ENCODE peak calls at places on chromosomes 12 and 14, in seven cellular contexts. One of them, this sample, is unnamed.

GRCh38 chr12:20264608-20265114 is 103.7 kb upstream of the PDE3A start:
- DNase-seq in body of pancreas: no peak
- DNase-seq in IMR-90: peak; percentile 6
- DNase-seq in cardiac fibroblast: peak; percentile 24
- DNase-seq in lung: no peak
- DNase-seq in epithelial cell of esophagus: no peak
- DNase-seq in GM23338: peak; percentile 92
- DNase-seq in this sample: no peak

GRCh38 chr14:103030741-103031565 is 26.4 kb downstream of the CDC42BPB start:
- DNase-seq in epithelial cell of esophagus: no peak
- DNase-seq in cardiac fibroblast: no peak
- DNase-seq in body of pancreas: no peak
- DNase-seq in IMR-90: peak; percentile 25
- DNase-seq in GM23338: no peak
- DNase-seq in lung: no peak
- DNase-seq in this sample: no peak

GRCh38 chr12:6827982-6828670 is at the start of gene P3H3:
- DNase-seq in IMR-90: peak; percentile 47
- DNase-seq in cardiac fibroblast: peak; percentile 50
- DNase-seq in lung: no peak
- DNase-seq in epithelial cell of esophagus: peak; percentile 48
- DNase-seq in body of pancreas: no peak
- DNase-seq in GM23338: peak; percentile 86
- DNase-seq in this sample: no peak

GRCh38 chr12:4036872-4037271 is 163.7 kb upstream of the PARP11 start:
- DNase-seq in lung: no peak
- DNase-seq in body of pancreas: no peak
- DNase-seq in epithelial cell of esophagus: peak; percentile 62
- DNase-seq in IMR-90: no peak
- DNase-seq in GM23338: no peak
- DNase-seq in cardiac fibroblast: no peak
- DNase-seq in this sample: no peak

GRCh38 chr14:51089278-51089677 is 5.6 kb downstream of the TRIM9 start:
- DNase-seq in GM23338: no peak
- DNase-seq in cardiac fibroblast: no peak
- DNase-seq in IMR-90: no peak
- DNase-seq in epithelial cell of esophagus: no peak
- DNase-seq in body of pancreas: no peak
- DNase-seq in lung: no peak
- DNase-seq in this sample: no peak

GRCh38 chr12:121214855-121215745 is 5.2 kb downstream of the P2RX4 start:
- DNase-seq in cardiac fibroblast: peak; percentile 90
- DNase-seq in IMR-90: peak; percentile 97
- DNase-seq in lung: no peak
- DNase-seq in epithelial cell of esophagus: peak; percentile 92
- DNase-seq in GM23338: no peak
- DNase-seq in body of pancreas: peak; percentile 59
- DNase-seq in this sample: peak; percentile 56

GRCh38 chr12:223751-224240 is 9.8 kb upstream of the SLC6A12 start:
- DNase-seq in lung: no peak
- DNase-seq in cardiac fibroblast: no peak
- DNase-seq in IMR-90: no peak
- DNase-seq in body of pancreas: no peak
- DNase-seq in GM23338: no peak
- DNase-seq in epithelial cell of esophagus: no peak
- DNase-seq in this sample: no peak

GRCh38 chr14:95314609-95315008 is 5.1 kb downstream of the CLMN start:
- DNase-seq in body of pancreas: no peak
- DNase-seq in IMR-90: no peak
- DNase-seq in epithelial cell of esophagus: peak; percentile 88
- DNase-seq in cardiac fibroblast: peak; percentile 52
- DNase-seq in lung: no peak
- DNase-seq in GM23338: no peak
- DNase-seq in this sample: peak; percentile 22

GRCh38 chr12:95838125-95838524 is 20.6 kb upstream of the SNRPF start:
- DNase-seq in epithelial cell of esophagus: peak; percentile 10
- DNase-seq in lung: peak; percentile 65
- DNase-seq in cardiac fibroblast: peak; percentile 55
- DNase-seq in IMR-90: peak; percentile 72
- DNase-seq in GM23338: no peak
- DNase-seq in body of pancreas: no peak
- DNase-seq in this sample: no peak

GRCh38 chr12:79522657-79523386 is 167.9 kb downstream of the PAWR start:
- DNase-seq in lung: no peak
- DNase-seq in GM23338: peak; percentile 60
- DNase-seq in body of pancreas: no peak
- DNase-seq in epithelial cell of esophagus: no peak
- DNase-seq in IMR-90: no peak
- DNase-seq in cardiac fibroblast: no peak
- DNase-seq in this sample: no peak

GRCh38 chr14:77556946-77557345 is 58.3 kb upstream of the ISM2 start:
- DNase-seq in GM23338: no peak
- DNase-seq in body of pancreas: no peak
- DNase-seq in cardiac fibroblast: no peak
- DNase-seq in epithelial cell of esophagus: no peak
- DNase-seq in IMR-90: no peak
- DNase-seq in lung: no peak
- DNase-seq in this sample: no peak

GRCh38 chr14:67577181-67577580 is 22.9 kb downstream of the PIGH start:
- DNase-seq in body of pancreas: no peak
- DNase-seq in lung: no peak
- DNase-seq in GM23338: no peak
- DNase-seq in epithelial cell of esophagus: no peak
- DNase-seq in IMR-90: no peak
- DNase-seq in cardiac fibroblast: no peak
- DNase-seq in this sample: no peak

GRCh38 chr14:56878766-56879165 is 68.5 kb upstream of the OTX2 start:
- DNase-seq in cardiac fibroblast: no peak
- DNase-seq in lung: no peak
- DNase-seq in GM23338: no peak
- DNase-seq in body of pancreas: no peak
- DNase-seq in epithelial cell of esophagus: no peak
- DNase-seq in IMR-90: no peak
- DNase-seq in this sample: no peak

GRCh38 chr14:99899578-99900178 is 106.5 kb downstream of the EML1 start:
- DNase-seq in lung: no peak
- DNase-seq in cardiac fibroblast: peak; percentile 59
- DNase-seq in epithelial cell of esophagus: peak; percentile 32
- DNase-seq in IMR-90: peak; percentile 47
- DNase-seq in body of pancreas: no peak
- DNase-seq in GM23338: peak; percentile 65
- DNase-seq in this sample: no peak

DNA sequence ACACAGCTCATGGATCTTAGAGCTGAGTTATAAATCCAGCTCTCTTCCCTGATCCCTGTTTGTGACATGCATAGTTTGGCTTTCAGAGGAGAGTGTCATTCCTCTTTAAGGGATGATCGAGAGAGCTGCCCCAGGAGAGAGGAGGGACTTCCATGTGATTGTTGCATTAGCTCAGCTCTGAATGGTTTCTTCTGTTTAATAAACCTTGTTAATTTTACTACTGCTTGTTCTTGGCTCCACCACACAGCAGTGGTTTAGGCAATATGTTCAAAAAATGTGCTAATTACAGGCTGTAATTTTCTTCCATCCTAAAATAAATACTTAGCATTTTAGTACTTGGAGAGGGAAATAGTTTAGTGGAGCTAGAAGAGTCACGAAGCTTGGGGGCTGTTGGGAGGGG is 152.5 kb downstream of the C12orf75 start:
- DNase-seq in IMR-90: no peak
- DNase-seq in cardiac fibroblast: no peak
- DNase-seq in GM23338: no peak
- DNase-seq in epithelial cell of esophagus: no peak
- DNase-seq in lung: no peak
- DNase-seq in body of pancreas: no peak
- DNase-seq in this sample: no peak
- H3K4me3 ChIP-seq in IMR-90: no peak overlapping the region
- H3K4me3 ChIP-seq in cardiac fibroblast: no peak overlapping the region
- H3K4me3 ChIP-seq in GM23338: no peak overlapping the region
- H3K4me3 ChIP-seq in epithelial cell of esophagus: no peak overlapping the region
- H3K4me3 ChIP-seq in lung: no peak overlapping the region
- H3K4me3 ChIP-seq in body of pancreas: no peak overlapping the region
- H3K4me3 ChIP-seq in this sample: no peak overlapping the region

GRCh38 chr14:59189281-59189821 is 884 bp downstream of the DAAM1 start:
- DNase-seq in cardiac fibroblast: peak; percentile 35
- DNase-seq in epithelial cell of esophagus: peak; percentile 45
- DNase-seq in GM23338: peak; percentile 28
- DNase-seq in body of pancreas: peak; percentile 35
- DNase-seq in lung: no peak
- DNase-seq in IMR-90: peak; percentile 18
- DNase-seq in this sample: no peak
- TF ChIP-seq CTCF in cardiac fibroblast: no peak
- TF ChIP-seq CTCF in epithelial cell of esophagus: no peak
- TF ChIP-seq CTCF in GM23338: no peak
- TF ChIP-seq CTCF in body of pancreas: no peak
- TF ChIP-seq CTCF in lung: no peak
- TF ChIP-seq CTCF in IMR-90: no peak
- TF ChIP-seq CTCF in this sample: no peak

GRCh38 chr12:105766029-105766428 is 372.7 kb downstream of the NUAK1 start:
- DNase-seq in epithelial cell of esophagus: no peak
- DNase-seq in cardiac fibroblast: no peak
- DNase-seq in lung: no peak
- DNase-seq in GM23338: no peak
- DNase-seq in body of pancreas: no peak
- DNase-seq in IMR-90: no peak
- DNase-seq in this sample: no peak
- H3K4me3 ChIP-seq in epithelial cell of esophagus: no peak overlapping the region
- H3K4me3 ChIP-seq in cardiac fibroblast: no peak overlapping the region
- H3K4me3 ChIP-seq in lung: no peak overlapping the region
- H3K4me3 ChIP-seq in GM23338: no peak overlapping the region
- H3K4me3 ChIP-seq in body of pancreas: no peak overlapping the region
- H3K4me3 ChIP-seq in IMR-90: no peak overlapping the region
- H3K4me3 ChIP-seq in this sample: no peak overlapping the region

DNA sequence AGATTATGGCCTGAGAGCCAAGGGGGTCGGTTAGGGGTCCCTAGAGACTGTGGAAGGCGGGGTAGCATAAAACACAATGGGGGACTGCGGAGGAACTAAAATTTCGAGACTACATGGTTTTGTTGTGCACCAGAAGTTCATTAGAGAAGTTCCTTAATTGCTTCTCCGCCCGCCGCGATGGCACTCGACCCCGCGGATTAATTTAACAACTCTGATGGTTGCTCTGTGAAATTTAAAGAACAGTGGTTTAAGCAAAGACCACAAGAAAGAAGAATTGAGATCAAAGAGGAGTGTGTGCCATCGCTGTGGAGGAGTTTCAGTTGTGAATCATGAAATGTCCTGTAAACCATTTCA is 1.4 kb upstream of the CCDC88C start:
- DNase-seq in lung: no peak
- DNase-seq in IMR-90: no peak
- DNase-seq in cardiac fibroblast: no peak
- DNase-seq in epithelial cell of esophagus: no peak
- DNase-seq in GM23338: no peak
- DNase-seq in body of pancreas: no peak
- DNase-seq in this sample: no peak
- TF ChIP-seq CTCF in lung: no peak
- TF ChIP-seq CTCF in IMR-90: no peak
- TF ChIP-seq CTCF in cardiac fibroblast: no peak
- TF ChIP-seq CTCF in epithelial cell of esophagus: no peak
- TF ChIP-seq CTCF in GM23338: no peak
- TF ChIP-seq CTCF in body of pancreas: no peak
- TF ChIP-seq CTCF in this sample: no peak

GRCh38 chr12:68406134-68406576 is 74.0 kb upstream of the MDM1 start:
- DNase-seq in cardiac fibroblast: peak; percentile 91
- DNase-seq in body of pancreas: peak; percentile 89
- DNase-seq in IMR-90: peak; percentile 82
- DNase-seq in GM23338: peak; percentile 52
- DNase-seq in epithelial cell of esophagus: peak; percentile 67
- DNase-seq in lung: peak; percentile 86
- DNase-seq in this sample: peak; percentile 48

GRCh38 chr12:68405292-68405900 is 73.2 kb upstream of the MDM1 start:
- DNase-seq in body of pancreas: no peak
- DNase-seq in cardiac fibroblast: peak; percentile 55
- DNase-seq in GM23338: no peak
- DNase-seq in IMR-90: no peak
- DNase-seq in epithelial cell of esophagus: no peak
- DNase-seq in lung: no peak
- DNase-seq in this sample: no peak

GRCh38 chr12:68411371-68411770 is 79.2 kb upstream of the MDM1 start:
- DNase-seq in lung: no peak
- DNase-seq in body of pancreas: no peak
- DNase-seq in IMR-90: no peak
- DNase-seq in GM23338: no peak
- DNase-seq in epithelial cell of esophagus: no peak
- DNase-seq in cardiac fibroblast: no peak
- DNase-seq in this sample: no peak

GRCh38 chr12:68414988-68415387 is 82.8 kb upstream of the MDM1 start:
- DNase-seq in epithelial cell of esophagus: no peak
- DNase-seq in cardiac fibroblast: no peak
- DNase-seq in IMR-90: no peak
- DNase-seq in body of pancreas: no peak
- DNase-seq in lung: no peak
- DNase-seq in GM23338: no peak
- DNase-seq in this sample: no peak

DNA sequence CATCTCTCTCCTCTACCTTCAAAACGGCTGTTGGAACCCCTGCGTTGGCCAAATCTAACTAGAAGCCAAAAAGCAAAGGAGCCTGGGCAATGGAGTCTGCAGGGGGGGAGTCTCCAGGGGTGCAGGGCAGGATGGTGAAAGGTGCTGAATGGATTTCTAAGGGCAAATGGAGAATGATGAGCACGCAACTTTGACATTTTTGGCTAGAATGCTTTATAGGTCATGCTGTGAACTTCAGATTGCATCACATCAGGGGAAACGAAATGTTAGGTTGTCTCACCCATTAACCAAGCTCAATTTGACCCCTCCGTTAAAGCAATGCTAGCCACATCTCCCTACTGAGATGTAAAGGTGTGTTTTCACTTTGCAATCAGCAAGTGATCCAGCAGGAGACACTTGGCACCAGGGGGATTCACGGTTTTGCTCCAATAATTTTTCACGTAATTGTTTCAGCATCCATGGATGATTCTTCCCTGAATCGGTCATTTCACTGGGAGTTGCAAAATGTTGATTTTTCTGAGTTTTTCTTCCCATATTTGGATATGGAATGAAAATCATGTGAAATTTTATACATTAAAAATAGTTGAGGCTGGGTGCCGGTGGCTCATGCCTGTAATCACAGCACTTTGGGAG is 78.0 kb upstream of the MDM1 start:
- DNase-seq in body of pancreas: no peak
- DNase-seq in GM23338: no peak
- DNase-seq in lung: no peak
- DNase-seq in IMR-90: no peak
- DNase-seq in epithelial cell of esophagus: no peak
- DNase-seq in cardiac fibroblast: no peak
- DNase-seq in this sample: no peak
- H3K4me3 ChIP-seq in body of pancreas: no peak overlapping the region
- H3K4me3 ChIP-seq in GM23338: no peak overlapping the region
- H3K4me3 ChIP-seq in lung: no peak overlapping the region
- H3K4me3 ChIP-seq in IMR-90: no peak overlapping the region
- H3K4me3 ChIP-seq in epithelial cell of esophagus: no peak overlapping the region
- H3K4me3 ChIP-seq in cardiac fibroblast: no peak overlapping the region
- H3K4me3 ChIP-seq in this sample: no peak overlapping the region